ENCODE peak calls at places on chromosomes 1 and 21, in five cellular contexts. One of them, this sample, is unnamed. For H3K4me1, the result is how much of the 10 kb centered on the place peaks cover.

GRCh38 chr1:55626326-55626725 is 411.2 kb upstream of the USP24 start:
- DNase-seq in IMR-90: no peak
- DNase-seq in astrocyte: no peak
- DNase-seq in GM23248: peak
- DNase-seq in OCI-LY7: no peak
- DNase-seq in this sample: no peak

GRCh38 chr21:30984897-30985296 is 53.4 kb downstream of the KRTAP19-8 start:
- DNase-seq in IMR-90: no peak
- DNase-seq in astrocyte: no peak
- DNase-seq in GM23248: no peak
- DNase-seq in OCI-LY7: no peak
- DNase-seq in this sample: no peak

GRCh38 chr1:242605521-242605920 is 81.0 kb upstream of the PLD5 start:
- DNase-seq in IMR-90: no peak
- DNase-seq in astrocyte: no peak
- DNase-seq in GM23248: no peak
- DNase-seq in OCI-LY7: no peak
- DNase-seq in this sample: no peak

GRCh38 chr21:39082656-39083376 is 100.4 kb downstream of the PSMG1 start:
- DNase-seq in IMR-90: no peak
- DNase-seq in astrocyte: no peak
- DNase-seq in GM23248: no peak
- DNase-seq in OCI-LY7: peak
- DNase-seq in this sample: no peak

GRCh38 chr1:193558491-193559028 is 372.1 kb upstream of the B3GALT2 start:
- DNase-seq in IMR-90: peak
- DNase-seq in astrocyte: peak
- DNase-seq in GM23248: peak
- DNase-seq in OCI-LY7: no peak
- DNase-seq in this sample: peak

GRCh38 chr1:978069-978834 is 3.6 kb downstream of the PERM1 start:
- DNase-seq in IMR-90: no peak
- DNase-seq in astrocyte: no peak
- DNase-seq in GM23248: no peak
- DNase-seq in OCI-LY7: no peak
- DNase-seq in this sample: no peak

GRCh38 chr1:198178615-198179014 is 21.8 kb downstream of the NEK7 start:
- DNase-seq in IMR-90: no peak
- DNase-seq in astrocyte: no peak
- DNase-seq in GM23248: no peak
- DNase-seq in OCI-LY7: no peak
- DNase-seq in this sample: no peak

GRCh38 chr1:9729523-9729922 is 78.0 kb downstream of the PIK3CD start:
- DNase-seq in IMR-90: no peak
- DNase-seq in astrocyte: no peak
- DNase-seq in GM23248: no peak
- DNase-seq in OCI-LY7: no peak
- DNase-seq in this sample: no peak

GRCh38 chr1:33081554-33082305 is 777 bp downstream of the AZIN2 start:
- DNase-seq in IMR-90: no peak
- DNase-seq in astrocyte: no peak
- DNase-seq in GM23248: peak
- DNase-seq in OCI-LY7: no peak
- DNase-seq in this sample: no peak

GRCh38 chr1:200302893-200303250 is 107.0 kb downstream of the ZNF281 start:
- DNase-seq in IMR-90: no peak
- DNase-seq in astrocyte: no peak
- DNase-seq in GM23248: peak
- DNase-seq in OCI-LY7: no peak
- DNase-seq in this sample: peak

GRCh38 chr1:116532698-116533424 is 38.0 kb downstream of the CD58 start:
- DNase-seq in IMR-90: no peak
- DNase-seq in astrocyte: no peak
- DNase-seq in GM23248: no peak
- DNase-seq in OCI-LY7: no peak
- DNase-seq in this sample: no peak

GRCh38 chr1:64572222-64572900 is 102.4 kb downstream of the CACHD1 start:
- DNase-seq in IMR-90: no peak
- DNase-seq in astrocyte: no peak
- DNase-seq in GM23248: no peak
- DNase-seq in OCI-LY7: no peak
- DNase-seq in this sample: no peak

GRCh38 chr1:162908780-162909179 is 47.8 kb upstream of the CCDC190 start:
- DNase-seq in IMR-90: peak
- DNase-seq in astrocyte: peak
- DNase-seq in GM23248: peak
- DNase-seq in OCI-LY7: no peak
- DNase-seq in this sample: peak

GRCh38 chr1:114558548-114558947 is 22.9 kb downstream of the BCAS2 start:
- DNase-seq in IMR-90: no peak
- DNase-seq in astrocyte: no peak
- DNase-seq in GM23248: peak
- DNase-seq in OCI-LY7: peak
- DNase-seq in this sample: peak

GRCh38 chr1:97384294-97384952 is 536.4 kb downstream of the DPYD start:
- DNase-seq in IMR-90: peak
- DNase-seq in astrocyte: peak
- DNase-seq in GM23248: peak
- DNase-seq in OCI-LY7: no peak
- DNase-seq in this sample: peak

GRCh38 chr21:45409466-45410150 is 4.6 kb downstream of the COL18A1 start:
- DNase-seq in IMR-90: no peak
- DNase-seq in astrocyte: no peak
- DNase-seq in GM23248: no peak
- DNase-seq in OCI-LY7: no peak
- DNase-seq in this sample: no peak

GRCh38 chr1:218347316-218347712 is 2.2 kb downstream of the TGFB2 start:
- DNase-seq in IMR-90: peak
- DNase-seq in astrocyte: peak
- DNase-seq in GM23248: peak
- DNase-seq in OCI-LY7: no peak
- DNase-seq in this sample: no peak

GRCh38 chr1:225845633-225846259 is 35.8 kb downstream of the EPHX1 start:
- DNase-seq in IMR-90: peak
- DNase-seq in astrocyte: peak
- DNase-seq in GM23248: peak
- DNase-seq in OCI-LY7: peak
- DNase-seq in this sample: peak

GRCh38 chr1:153260473-153260979 is 1.0 kb downstream of the LORICRIN start:
- DNase-seq in IMR-90: no peak
- DNase-seq in astrocyte: peak
- DNase-seq in GM23248: peak
- DNase-seq in OCI-LY7: no peak
- DNase-seq in this sample: no peak

GRCh38 chr1:45375104-45376090 is 35.2 kb upstream of the MUTYH start:
- DNase-seq in IMR-90: no peak
- DNase-seq in astrocyte: no peak
- DNase-seq in GM23248: peak
- DNase-seq in OCI-LY7: peak
- DNase-seq in this sample: no peak

GRCh38 chr1:74380252-74380651 is 132.2 kb downstream of the LRRC53 start:
- DNase-seq in IMR-90: no peak
- DNase-seq in astrocyte: no peak
- DNase-seq in GM23248: no peak
- DNase-seq in OCI-LY7: no peak
- DNase-seq in this sample: no peak

GRCh38 chr1:33137800-33138199 is 44.0 kb downstream of the TRIM62 start:
- DNase-seq in IMR-90: peak
- DNase-seq in astrocyte: no peak
- DNase-seq in GM23248: peak
- DNase-seq in OCI-LY7: peak
- DNase-seq in this sample: peak

GRCh38 chr1:53047737-53048344 is 14.2 kb upstream of the PODN start:
- DNase-seq in IMR-90: peak
- DNase-seq in astrocyte: peak
- DNase-seq in GM23248: peak
- DNase-seq in OCI-LY7: peak
- DNase-seq in this sample: peak

GRCh38 chr1:65467536-65467935 is 47.1 kb downstream of the LEPR start:
- DNase-seq in IMR-90: peak
- DNase-seq in astrocyte: peak
- DNase-seq in GM23248: peak
- DNase-seq in OCI-LY7: no peak
- DNase-seq in this sample: peak

GRCh38 chr1:95117207-95118018 is at the start of gene TLCD4:
- DNase-seq in IMR-90: peak
- DNase-seq in astrocyte: peak
- DNase-seq in GM23248: peak
- DNase-seq in OCI-LY7: no peak
- DNase-seq in this sample: peak

GRCh38 chr1:47763456-47764171 is 233.6 kb downstream of the TRABD2B start:
- DNase-seq in IMR-90: peak
- DNase-seq in astrocyte: no peak
- DNase-seq in GM23248: peak
- DNase-seq in OCI-LY7: no peak
- DNase-seq in this sample: peak

GRCh38 chr1:64766385-64766784 is 21.5 kb downstream of the RAVER2 start:
- DNase-seq in IMR-90: peak
- DNase-seq in astrocyte: no peak
- DNase-seq in GM23248: no peak
- DNase-seq in OCI-LY7: no peak
- DNase-seq in this sample: no peak

GRCh38 chr1:100810360-100810759 is 84.3 kb downstream of the EXTL2 start:
- DNase-seq in IMR-90: peak
- DNase-seq in astrocyte: no peak
- DNase-seq in GM23248: peak
- DNase-seq in OCI-LY7: no peak
- DNase-seq in this sample: peak

GRCh38 chr1:113928129-113928949 is 785 bp upstream of the HIPK1 start:
- DNase-seq in IMR-90: peak
- DNase-seq in astrocyte: peak
- DNase-seq in GM23248: peak
- DNase-seq in OCI-LY7: peak
- DNase-seq in this sample: no peak

GRCh38 chr1:27241677-27242076 is 7.2 kb downstream of the WDTC1 start:
- DNase-seq in IMR-90: no peak
- DNase-seq in astrocyte: no peak
- DNase-seq in GM23248: no peak
- DNase-seq in OCI-LY7: no peak
- DNase-seq in this sample: no peak
- H3K4me1 ChIP-seq in IMR-90: under half
- H3K4me1 ChIP-seq in astrocyte: under half
- H3K4me1 ChIP-seq in GM23248: under half
- H3K4me1 ChIP-seq in OCI-LY7: under half
- H3K4me1 ChIP-seq in this sample: under half

GRCh38 chr1:24900985-24901781 is 28.9 kb downstream of the RUNX3 start:
- DNase-seq in IMR-90: no peak
- DNase-seq in astrocyte: no peak
- DNase-seq in GM23248: no peak
- DNase-seq in OCI-LY7: no peak
- DNase-seq in this sample: no peak
- H3K4me2 ChIP-seq in IMR-90: no peak
- H3K4me2 ChIP-seq in astrocyte: no peak
- H3K4me2 ChIP-seq in GM23248: no peak
- H3K4me2 ChIP-seq in OCI-LY7: no peak
- H3K4me2 ChIP-seq in this sample: no peak

GRCh38 chr1:14945132-14946010 is 208.2 kb upstream of the TMEM51 start:
- DNase-seq in IMR-90: peak
- DNase-seq in astrocyte: peak
- DNase-seq in GM23248: peak
- DNase-seq in OCI-LY7: no peak
- DNase-seq in this sample: peak

GRCh38 chr1:14946011-14946359 is 207.6 kb upstream of the TMEM51 start:
- DNase-seq in IMR-90: no peak
- DNase-seq in astrocyte: no peak
- DNase-seq in GM23248: no peak
- DNase-seq in OCI-LY7: no peak
- DNase-seq in this sample: no peak

GRCh38 chr1:14948112-14948652 is 205.4 kb upstream of the TMEM51 start:
- DNase-seq in IMR-90: no peak
- DNase-seq in astrocyte: no peak
- DNase-seq in GM23248: no peak
- DNase-seq in OCI-LY7: no peak
- DNase-seq in this sample: no peak

GRCh38 chr1:14947421-14947820 is 206.1 kb upstream of the TMEM51 start:
- DNase-seq in IMR-90: no peak
- DNase-seq in astrocyte: no peak
- DNase-seq in GM23248: no peak
- DNase-seq in OCI-LY7: no peak
- DNase-seq in this sample: no peak

DNA sequence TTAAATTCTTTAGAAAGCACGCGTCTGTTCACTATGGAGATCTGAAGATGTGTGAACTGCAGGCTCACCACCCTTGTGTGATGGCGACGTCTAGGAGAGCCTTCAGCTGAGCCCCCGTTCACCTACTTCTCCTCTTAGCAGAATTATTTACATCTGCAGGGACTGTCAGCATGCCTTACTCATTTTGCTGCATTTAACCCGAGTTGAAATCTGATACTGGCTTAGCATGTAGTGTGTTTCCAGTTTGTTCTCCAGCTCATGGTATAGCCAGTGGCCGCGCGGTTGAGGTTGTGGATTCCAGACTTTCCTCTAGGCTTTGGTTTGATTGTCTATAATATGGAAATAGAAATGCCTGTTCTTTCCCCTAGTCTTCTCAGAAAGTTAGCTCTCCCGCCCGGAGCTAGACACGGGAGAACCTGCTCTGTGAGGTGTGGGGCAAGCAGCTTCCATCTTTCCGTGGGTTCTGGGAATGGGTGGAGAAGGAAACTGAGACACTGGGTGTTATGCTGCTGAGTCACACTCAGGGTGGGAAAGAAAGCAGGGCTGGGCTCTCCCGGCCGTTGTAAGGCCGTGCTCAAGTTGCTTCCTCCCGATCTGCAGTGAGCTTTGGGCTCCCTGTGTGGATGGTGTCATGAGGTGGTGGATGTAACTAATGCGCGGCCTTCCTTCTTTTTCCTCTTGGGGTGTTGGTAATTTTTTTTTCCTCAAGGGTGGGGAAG is 206.8 kb upstream of the TMEM51 start:
- DNase-seq in IMR-90: peak
- DNase-seq in astrocyte: peak
- DNase-seq in GM23248: peak
- DNase-seq in OCI-LY7: no peak
- DNase-seq in this sample: peak
- H3K27ac ChIP-seq in IMR-90: peak
- H3K27ac ChIP-seq in astrocyte: peak
- H3K27ac ChIP-seq in GM23248: peak
- H3K27ac ChIP-seq in OCI-LY7: no peak
- H3K27ac ChIP-seq in this sample: peak

GRCh38 chr1:5620997-5621396 is 371.2 kb downstream of the NPHP4 start:
- DNase-seq in IMR-90: no peak
- DNase-seq in astrocyte: no peak
- DNase-seq in GM23248: peak
- DNase-seq in OCI-LY7: peak
- DNase-seq in this sample: no peak

GRCh38 chr1:5621692-5622091 is 370.5 kb downstream of the NPHP4 start:
- DNase-seq in IMR-90: no peak
- DNase-seq in astrocyte: no peak
- DNase-seq in GM23248: no peak
- DNase-seq in OCI-LY7: no peak
- DNase-seq in this sample: no peak

GRCh38 chr1:5617179-5618015 is 374.8 kb downstream of the NPHP4 start:
- DNase-seq in IMR-90: no peak
- DNase-seq in astrocyte: no peak
- DNase-seq in GM23248: no peak
- DNase-seq in OCI-LY7: no peak
- DNase-seq in this sample: no peak

GRCh38 chr1:5620418-5620817 is 371.8 kb downstream of the NPHP4 start:
- DNase-seq in IMR-90: no peak
- DNase-seq in astrocyte: no peak
- DNase-seq in GM23248: no peak
- DNase-seq in OCI-LY7: no peak
- DNase-seq in this sample: no peak

GRCh38 chr1:5619469-5619868 is 372.8 kb downstream of the NPHP4 start:
- DNase-seq in IMR-90: no peak
- DNase-seq in astrocyte: no peak
- DNase-seq in GM23248: no peak
- DNase-seq in OCI-LY7: no peak
- DNase-seq in this sample: no peak
- H3K4me1 ChIP-seq in IMR-90: under half
- H3K4me1 ChIP-seq in astrocyte: under half
- H3K4me1 ChIP-seq in GM23248: under half
- H3K4me1 ChIP-seq in OCI-LY7: under half
- H3K4me1 ChIP-seq in this sample: under half

This sample was measured in fibroblast of lung.